ENCODE peak calls at places on chromosomes 2 and 18, in four cellular contexts. R is kidney, V is HuH-7.5, N is NCI-H2081. K is an unnamed sample.
A peak's percentile ranks its signal among the peaks of the same experiment; 100 is the strongest.

GRCh38 chr2:212619954-212620353 is 81.4 kb upstream of the ERBB4 start:
- DNase-seq in R (no peak), V (no peak), N (no peak), K (no peak)

GRCh38 chr2:149330127-149331022 is at the start of gene LYPD6:
- DNase-seq in N (peak; percentile 85), R (peak; percentile 86), V (peak; percentile 80), K (peak; percentile 21)

GRCh38 chr18:73235921-73236320 is 368.1 kb upstream of the NETO1 start:
- DNase-seq in N (no peak), V (no peak), R (no peak), K (no peak)

GRCh38 chr2:50492452-50492851 is 539.5 kb downstream of the NRXN1 start:
- DNase-seq in N (peak; percentile 81), R (no peak), V (peak; percentile 9), K (peak; percentile 50)

GRCh38 chr2:161077367-161078210 is 82.6 kb upstream of the TANK start:
- DNase-seq in N (no peak), R (no peak), V (no peak), K (no peak)

GRCh38 chr18:22951823-22952222 is 18.7 kb downstream of the RBBP8 start:
- DNase-seq in R (no peak), N (no peak), V (no peak), K (no peak)

GRCh38 chr2:115596659-115597375 is 1154.4 kb downstream of the DPP10 start:
- DNase-seq in R (no peak), N (peak; percentile 36), V (no peak), K (no peak)

GRCh38 chr18:21241224-21242131 is 554 bp upstream of the GREB1L start:
- DNase-seq in N (no peak), V (peak; percentile 83), R (no peak), K (no peak)

GRCh38 chr18:42641996-42642395 is 473.5 kb downstream of the RIT2 start:
- DNase-seq in R (no peak), V (no peak), N (no peak), K (no peak)

GRCh38 chr18:10685484-10685883 is 159.7 kb downstream of the NAPG start:
- DNase-seq in N (no peak), R (peak; percentile 41), V (no peak), K (no peak)

GRCh38 chr18:67476585-67476984 is 39.9 kb downstream of the DSEL start:
- DNase-seq in V (no peak), R (no peak), N (no peak), K (no peak)

GRCh38 chr2:98634406-98635092 is 26.2 kb downstream of the UNC50 start:
- DNase-seq in N (no peak), R (no peak), V (no peak), K (peak; percentile 13)

GRCh38 chr2:182638652-182639051 is 77.4 kb upstream of the DNAJC10 start:
- DNase-seq in R (no peak), N (no peak), V (no peak), K (no peak)

GRCh38 chr2:148552675-148553331 is 91.7 kb upstream of the EPC2 start:
- DNase-seq in V (no peak), N (peak; percentile 3), R (no peak), K (no peak)

GRCh38 chr2:41836944-41837343 is 210.9 kb upstream of the PKDCC start:
- DNase-seq in R (no peak), N (no peak), V (no peak), K (no peak)

GRCh38 chr2:170155022-170155722 is 22.8 kb upstream of the MYO3B start:
- DNase-seq in N (peak; percentile 29), R (no peak), V (no peak), K (no peak)

GRCh38 chr2:117555965-117556364 is 258.5 kb upstream of the DDX18 start:
- DNase-seq in R (no peak), V (no peak), N (peak; percentile 78), K (no peak)

GRCh38 chr2:145380436-145381017 is 860.6 kb upstream of the ZEB2 start:
- DNase-seq in N (peak; percentile 4), V (no peak), R (no peak), K (no peak)

GRCh38 chr2:172552547-172553291 is 3.2 kb upstream of the PDK1 start:
- DNase-seq in V (no peak), R (no peak), N (no peak), K (no peak)

GRCh38 chr18:51711298-51711889 is 513.9 kb upstream of the MEX3C start:
- DNase-seq in N (no peak), V (no peak), R (no peak), K (no peak)

GRCh38 chr18:70698574-70698973 is 409.7 kb downstream of the SOCS6 start:
- DNase-seq in V (no peak), R (no peak), N (no peak), K (no peak)

GRCh38 chr2:240997141-240997855 is 1.1 kb upstream of the SNED1 start:
- DNase-seq in V (no peak), R (peak; percentile 80), N (no peak), K (no peak)